ENCODE peak calls at places on chromosomes 4 and X, in four cellular contexts. O is HCT116, I is HepG2, N is K562. K is an unnamed sample.

GRCh38 chr4:8919651-8920288 is 48.1 kb upstream of the HMX1 start:
- DNase-seq in O (no peak), I (no peak), N (no peak), K (no peak)

GRCh38 chrX:70331161-70331560 is 41.3 kb downstream of the KIF4A start:
- DNase-seq in O (no peak), N (no peak), I (no peak), K (no peak)

GRCh38 chr4:153641532-153641931 is 42.5 kb upstream of the TLR2 start:
- DNase-seq in O (no peak), N (no peak), I (no peak), K (no peak)

GRCh38 chrX:42094208-42094607 is 170.9 kb upstream of the CASK start:
- DNase-seq in N (no peak), I (no peak), O (no peak), K (no peak)

GRCh38 chr4:107857741-107858140 is 33.0 kb downstream of the SGMS2 start:
- DNase-seq in I (no peak), N (no peak), O (no peak), K (no peak)

GRCh38 chrX:76148753-76149152 is 24.1 kb upstream of the PBDC1 start:
- DNase-seq in I (peak; percentile 17), O (no peak), N (peak; percentile 25), K (no peak)

GRCh38 chr4:102778720-102779119 is 18.0 kb upstream of the MANBA start:
- DNase-seq in O (no peak), I (peak; percentile 85), N (no peak), K (no peak)

GRCh38 chrX:34877451-34877850 is 65.1 kb upstream of the FAM47B start:
- DNase-seq in O (no peak), N (no peak), I (no peak), K (no peak)

GRCh38 chrX:42755820-42756219 is 22.1 kb downstream of the PPP1R2C start:
- DNase-seq in I (no peak), O (no peak), N (no peak), K (no peak)

GRCh38 chr4:140807491-140808257 is 51.5 kb upstream of the TBC1D9 start:
- DNase-seq in O (no peak), N (no peak), I (no peak), K (no peak)

GRCh38 chr4:663438-664428 is 10.3 kb downstream of the ATP5ME start:
- DNase-seq in N (no peak), O (no peak), I (no peak), K (no peak)

GRCh38 chr4:24810016-24810415 is 14.6 kb downstream of the SOD3 start:
- DNase-seq in N (no peak), O (no peak), I (no peak), K (no peak)

GRCh38 chrX:121150217-121150616 is 102.8 kb downstream of the GLUD2 start:
- DNase-seq in O (no peak), I (no peak), N (no peak), K (no peak)

GRCh38 chrX:38929966-38930421 is 128.7 kb downstream of the MID1IP1 start:
- DNase-seq in O (no peak), I (no peak), N (peak; percentile 8), K (no peak)

GRCh38 chr4:38621831-38622230 is 42.2 kb upstream of the KLF3 start:
- DNase-seq in N (no peak), O (no peak), I (no peak), K (no peak)
- TF ChIP-seq POLR2AphosphoS5 in N (no peak), O (no peak), I (no peak), K (no peak)

DNA sequence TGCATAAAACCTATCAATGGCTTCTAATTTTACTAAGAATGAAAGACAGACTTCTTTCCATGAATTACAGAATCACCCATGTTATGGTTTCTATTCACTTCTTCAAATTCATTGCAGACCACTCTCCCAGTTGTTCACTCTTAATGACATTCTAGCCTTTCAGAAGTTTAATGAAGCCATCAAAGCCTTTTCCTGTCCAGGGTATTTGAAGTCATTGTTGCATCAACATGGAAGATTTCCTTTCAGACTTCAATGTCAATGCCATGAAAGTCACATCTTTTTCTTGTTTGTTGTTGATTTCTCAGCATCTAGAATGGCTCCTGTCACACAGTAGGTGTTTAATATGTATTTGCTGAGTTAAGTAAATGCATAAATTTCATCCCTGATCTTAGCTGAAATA is 48.1 kb upstream of the ARSJ start:
- DNase-seq in O (no peak), I (no peak), N (no peak), K (no peak)
- TF ChIP-seq CTCF in O (no peak), I (no peak), N (no peak), K (no peak)

GRCh38 chr4:148021706-148022105 is 289.8 kb downstream of the ARHGAP10 start:
- DNase-seq in I (no peak), O (no peak), N (no peak), K (no peak)
- TF ChIP-seq TCF7L2 in I (no peak), O (no peak), N (no peak), K (no peak)

DNA sequence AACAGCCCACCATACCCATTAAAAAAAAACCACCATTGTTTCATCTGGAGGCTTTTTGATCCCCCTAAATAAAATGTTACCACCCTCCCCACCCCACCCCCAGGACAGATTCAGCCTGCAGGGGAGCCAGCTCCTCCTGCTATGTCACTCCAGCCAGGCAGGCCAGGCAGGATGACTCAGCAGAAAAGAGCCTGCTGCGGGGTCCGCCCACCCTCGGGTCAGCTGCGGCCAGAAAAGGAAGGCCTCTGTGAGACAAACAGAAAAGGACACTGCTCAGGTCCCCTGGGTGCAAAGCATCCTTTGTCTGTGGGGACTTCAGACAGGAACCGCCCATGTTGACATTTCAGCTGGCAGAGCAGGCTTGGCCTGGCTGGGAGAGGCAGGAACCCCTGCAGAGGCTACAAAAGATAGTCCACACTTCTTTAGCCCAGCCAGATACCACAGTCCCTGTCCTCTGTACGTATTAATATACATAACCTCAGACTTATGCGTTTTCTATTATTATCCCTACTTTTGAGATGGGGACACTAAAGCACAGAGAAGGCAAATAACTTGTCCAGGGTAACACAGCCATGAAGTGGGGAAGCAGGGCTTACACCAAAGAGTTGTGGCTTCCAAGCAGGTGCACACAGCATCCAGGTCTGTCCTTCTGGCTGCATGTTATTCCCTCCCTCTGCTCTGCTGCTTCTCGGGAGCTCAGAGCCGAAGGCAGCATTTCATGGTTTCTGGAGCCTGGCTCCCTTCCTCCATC is 147.7 kb downstream of the CPEB2 start:
- DNase-seq in O (peak; percentile 27), I (peak; percentile 93), N (peak; percentile 94), K (no peak)
- TF ChIP-seq POLR2AphosphoS5 in O (no peak), I (no peak), N (peak; percentile 19), K (no peak)

GRCh38 chr4:184163813-184164212 is 53.9 kb downstream of the ENPP6 start:
- DNase-seq in I (peak; percentile 26), N (peak; percentile 49), O (no peak), K (no peak)
- TF ChIP-seq CTCF in I (peak; percentile 89), N (peak; percentile 79), O (peak; percentile 49), K (peak; percentile 79)

DNA sequence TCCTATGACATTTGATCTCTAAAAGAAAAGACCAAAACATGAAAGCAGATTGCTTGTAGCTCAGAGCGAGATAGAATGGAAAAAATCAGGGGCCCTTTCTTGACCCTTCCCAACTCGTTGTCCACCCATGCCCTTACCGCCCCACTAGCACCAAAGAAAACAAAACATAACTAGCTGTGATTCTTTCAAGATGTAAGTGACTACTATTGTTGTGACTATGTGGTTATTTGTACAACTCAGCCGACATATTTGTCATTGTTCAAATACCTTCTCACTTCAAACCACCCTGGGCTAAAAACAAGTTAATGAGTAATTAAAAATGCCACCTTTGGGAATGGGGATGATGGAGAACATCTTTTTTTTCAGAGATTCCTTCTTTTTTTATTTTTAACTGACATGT is 171.2 kb upstream of the GPC4 start:
- DNase-seq in N (no peak), O (no peak), I (peak; percentile 15), K (no peak)
- TF ChIP-seq TCF7L2 in N (no peak), O (no peak), I (no peak), K (no peak)

K was measured in Panc1.